ENCODE peak calls at places on chromosomes 12 and 14, in eight cellular contexts. X is AG09309, F is uterus, A is gastrocnemius medialis, J is breast epithelium, Q is MM.1S, L is choroid plexus epithelial cell, B is kidney epithelial cell. O is an unnamed sample.

GRCh38 chr14:89012272-89013097 is 188.0 kb downstream of the TTC8 start:
- DNase-seq in X (no peak), F (no peak), A (no peak), J (no peak), Q (no peak), L (no peak), B (no peak), O (no peak)

GRCh38 chr14:76201162-76201561 is 49.4 kb downstream of the GPATCH2L start:
- DNase-seq in X (peak; percentile 38), F (no peak), A (no peak), J (no peak), Q (no peak), L (peak; percentile 80), B (peak; percentile 12), O (peak; percentile 26)

GRCh38 chr12:91763654-91764439 is 381.8 kb downstream of the BTG1 start:
- DNase-seq in X (no peak), F (no peak), A (no peak), J (no peak), Q (no peak), L (no peak), B (no peak), O (no peak)

GRCh38 chr12:31322651-31323248 is 3.2 kb downstream of the SINHCAF start:
- DNase-seq in X (no peak), F (peak; percentile 33), A (no peak), J (no peak), Q (no peak), L (peak; percentile 56), B (no peak), O (peak; percentile 20)

GRCh38 chr14:54566410-54567223 is at the start of gene SAMD4A:
- DNase-seq in X (peak; percentile 71), F (peak; percentile 84), A (peak; percentile 85), J (peak; percentile 68), Q (peak; percentile 76), L (peak; percentile 94), B (no peak), O (peak; percentile 93)

GRCh38 chr14:85437143-85437542 is 92.8 kb upstream of the FLRT2 start:
- DNase-seq in X (no peak), F (no peak), A (no peak), J (no peak), Q (no peak), L (peak; percentile 56), B (peak; percentile 86), O (no peak)

GRCh38 chr12:44225128-44225527 is 389.2 kb downstream of the TMEM117 start:
- DNase-seq in X (no peak), F (no peak), A (no peak), J (no peak), Q (no peak), L (no peak), B (no peak), O (no peak)

GRCh38 chr12:53184828-53185227 is 4.1 kb upstream of the CSAD start:
- DNase-seq in X (no peak), F (no peak), A (no peak), J (peak; percentile 9), Q (no peak), L (no peak), B (no peak), O (no peak)

GRCh38 chr12:3962661-3963483 is 89.7 kb upstream of the PARP11 start:
- DNase-seq in X (no peak), F (no peak), A (peak; percentile 13), J (no peak), Q (no peak), L (no peak), B (no peak), O (peak; percentile 33)

GRCh38 chr12:54040648-54041047 is 7.8 kb downstream of the HOXC5 start:
- DNase-seq in X (no peak), F (no peak), A (no peak), J (no peak), Q (no peak), L (no peak), B (no peak), O (no peak)

GRCh38 chr14:86708846-86709339 is 1178.9 kb downstream of the FLRT2 start:
- DNase-seq in X (no peak), F (no peak), A (no peak), J (no peak), Q (no peak), L (no peak), B (no peak), O (no peak)

GRCh38 chr14:24372701-24373416 is 4.9 kb downstream of the NFATC4 start:
- DNase-seq in X (no peak), F (peak; percentile 62), A (peak; percentile 34), J (no peak), Q (no peak), L (peak; percentile 49), B (no peak), O (peak; percentile 77)

GRCh38 chr14:60101801-60102200 is 10.1 kb downstream of the PCNX4 start:
- DNase-seq in X (no peak), F (no peak), A (no peak), J (no peak), Q (no peak), L (peak; percentile 56), B (no peak), O (no peak)

GRCh38 chr12:3189282-3189681 is 112.1 kb downstream of the TSPAN9 start:
- DNase-seq in X (no peak), F (no peak), A (no peak), J (no peak), Q (no peak), L (no peak), B (no peak), O (no peak)

GRCh38 chr14:106372870-106373657 is 846.7 kb downstream of the TMEM121 start:
- DNase-seq in X (no peak), F (no peak), A (no peak), J (no peak), Q (peak; percentile 76), L (no peak), B (no peak), O (no peak)

GRCh38 chr12:5434647-5434968 is 2.7 kb downstream of the NTF3 start:
- DNase-seq in X (no peak), F (no peak), A (no peak), J (no peak), Q (no peak), L (no peak), B (no peak), O (no peak)

GRCh38 chr12:98883231-98883630 is 238.1 kb downstream of the APAF1 start:
- DNase-seq in X (no peak), F (no peak), A (no peak), J (no peak), Q (no peak), L (no peak), B (no peak), O (no peak)

GRCh38 chr12:106431839-106432411 is 74.4 kb downstream of the POLR3B start:
- DNase-seq in X (no peak), F (no peak), A (no peak), J (no peak), Q (no peak), L (no peak), B (no peak), O (no peak)

GRCh38 chr14:66315098-66315497 is 171.1 kb upstream of the CCDC196 start:
- DNase-seq in X (no peak), F (no peak), A (no peak), J (no peak), Q (no peak), L (no peak), B (no peak), O (no peak)

GRCh38 chr12:50326636-50327284 is 43.4 kb upstream of the LIMA1 start:
- DNase-seq in X (no peak), F (no peak), A (no peak), J (no peak), Q (no peak), L (peak; percentile 77), B (no peak), O (no peak)

GRCh38 chr12:47753021-47754001 is 5.4 kb downstream of the RAPGEF3 start:
- DNase-seq in X (no peak), F (peak; percentile 73), A (peak; percentile 92), J (peak; percentile 85), Q (no peak), L (no peak), B (no peak), O (no peak)

GRCh38 chr12:32651151-32651955 is 27.7 kb upstream of the DNM1L start:
- DNase-seq in X (no peak), F (no peak), A (no peak), J (no peak), Q (no peak), L (no peak), B (no peak), O (no peak)

GRCh38 chr14:79842270-79842669 is 369.0 kb downstream of the DIO2 start:
- DNase-seq in X (peak; percentile 46), F (peak; percentile 47), A (peak; percentile 59), J (no peak), Q (no peak), L (peak; percentile 74), B (peak; percentile 41), O (peak; percentile 69)

GRCh38 chr12:77047341-77048202 is 17.8 kb downstream of the E2F7 start:
- DNase-seq in X (no peak), F (no peak), A (no peak), J (no peak), Q (no peak), L (peak; percentile 44), B (no peak), O (no peak)
- TF ChIP-seq CTCF in X (no peak), F (no peak), A (no peak), J (no peak), Q (no peak), L (peak; percentile 49), B (no peak), O (no peak)

DNA sequence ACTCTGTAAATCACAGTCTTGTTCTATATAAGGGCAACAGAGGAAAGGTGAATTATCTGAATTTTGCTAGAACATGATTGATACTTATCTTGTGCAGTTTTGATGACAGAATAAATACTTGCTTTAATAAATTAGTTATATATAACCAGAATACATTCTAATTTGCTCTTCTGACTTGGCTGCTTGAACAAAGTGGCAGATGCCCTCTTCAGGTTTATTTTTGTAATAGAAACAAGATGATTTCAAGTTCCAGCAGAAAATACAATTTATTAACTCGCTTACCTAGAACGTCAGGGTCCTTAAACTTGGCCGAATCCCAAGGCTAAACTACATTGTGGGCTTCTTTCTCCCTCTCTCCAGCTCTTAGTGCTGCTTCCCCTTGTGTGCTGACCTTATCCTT is 57.6 kb upstream of the SSTR1 start:
- DNase-seq in X (no peak), F (no peak), A (no peak), J (no peak), Q (no peak), L (peak; percentile 5), B (no peak), O (no peak)
- TF ChIP-seq CTCF in X (no peak), F (no peak), A (no peak), J (no peak), Q (no peak), L (no peak), B (no peak), O (no peak)

DNA sequence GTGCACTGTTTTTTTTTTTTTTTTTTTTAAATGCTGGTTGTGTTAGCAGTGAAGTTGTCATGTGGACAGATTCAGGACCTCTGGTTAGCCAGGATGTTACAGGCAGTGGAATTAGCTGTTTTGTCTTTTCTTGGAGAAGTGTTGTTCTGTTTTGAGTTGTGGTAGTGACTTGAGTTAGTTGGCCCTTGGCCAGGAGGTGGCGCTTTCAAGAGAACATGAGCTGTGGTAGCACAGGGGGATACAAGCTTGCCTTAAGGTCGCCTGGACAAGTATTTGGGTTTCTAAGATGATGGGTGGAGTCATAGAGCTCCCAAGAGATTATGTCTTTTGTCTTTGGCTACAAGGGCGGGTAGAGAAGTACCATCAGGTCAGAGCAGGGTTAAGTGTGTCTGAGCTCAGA is 33.3 kb upstream of the CCDC198 start:
- DNase-seq in X (no peak), F (no peak), A (no peak), J (no peak), Q (no peak), L (no peak), B (no peak), O (no peak)
- TF ChIP-seq CTCF in X (no peak), F (no peak), A (no peak), J (no peak), Q (no peak), L (no peak), B (no peak), O (no peak)

GRCh38 chr14:102279688-102280348 is 25.1 kb downstream of the MOK start:
- DNase-seq in X (peak; percentile 100), F (no peak), A (no peak), J (no peak), Q (no peak), L (peak; percentile 99), B (peak; percentile 98), O (peak; percentile 97)
- TF ChIP-seq CTCF in X (no peak), F (no peak), A (no peak), J (no peak), Q (no peak), L (no peak), B (no peak), O (no peak)